ENCODE peak calls at places on chromosomes 6 and 20, in six cellular contexts. G is hepatocyte; S is AG04450; V is CD8-positive, alpha-beta memory T cell; L is lower lobe of right lung; W is spleen. O is an unnamed sample.

GRCh38 chr6:40963019-40963418 is 76.0 kb downstream of the UNC5CL start:
- DNase-seq in G (no peak), S (no peak), V (no peak), L (no peak), W (no peak), O (no peak)

GRCh38 chr6:147226877-147227276 is 22.7 kb downstream of the STXBP5 start:
- DNase-seq in G (no peak), S (no peak), V (no peak), L (no peak), W (no peak), O (no peak)

GRCh38 chr20:37669062-37669772 is 24.6 kb upstream of the CTNNBL1 start:
- DNase-seq in G (no peak), S (no peak), V (no peak), L (no peak), W (no peak), O (no peak)

GRCh38 chr6:141484726-141485125 is 648.0 kb upstream of the GJE1 start:
- DNase-seq in G (no peak), S (no peak), V (peak; percentile 48), L (no peak), W (no peak), O (no peak)

GRCh38 chr6:132937466-132937906 is 123.1 kb downstream of the RPS12 start:
- DNase-seq in G (peak; percentile 77), S (no peak), V (no peak), L (no peak), W (no peak), O (no peak)

GRCh38 chr6:162055365-162055764 is 672.2 kb downstream of the PRKN start:
- DNase-seq in G (no peak), S (no peak), V (no peak), L (no peak), W (no peak), O (no peak)

GRCh38 chr6:147700436-147701209 is 192.1 kb downstream of the SAMD5 start:
- DNase-seq in G (no peak), S (no peak), V (no peak), L (no peak), W (no peak), O (no peak)

GRCh38 chr6:105452924-105453756 is 50.3 kb upstream of the PREP start:
- DNase-seq in G (no peak), S (no peak), V (peak; percentile 81), L (peak; percentile 51), W (peak; percentile 83), O (no peak)

GRCh38 chr6:158160932-158161539 is 7.0 kb downstream of the SERAC1 start:
- DNase-seq in G (no peak), S (peak; percentile 16), V (no peak), L (no peak), W (no peak), O (no peak)

GRCh38 chr6:41466437-41466990 is 79.7 kb upstream of the FOXP4 start:
- DNase-seq in G (no peak), S (no peak), V (no peak), L (no peak), W (no peak), O (no peak)

GRCh38 chr6:10465633-10466499 is 51.0 kb upstream of the TFAP2A start:
- DNase-seq in G (peak; percentile 76), S (no peak), V (no peak), L (no peak), W (no peak), O (no peak)

GRCh38 chr20:8254911-8255582 is 123.0 kb downstream of the PLCB1 start:
- DNase-seq in G (no peak), S (peak; percentile 42), V (no peak), L (no peak), W (no peak), O (no peak)

GRCh38 chr6:72418495-72418894 is 203.4 kb upstream of the KCNQ5 start:
- DNase-seq in G (peak; percentile 42), S (peak; percentile 62), V (no peak), L (no peak), W (no peak), O (no peak)

GRCh38 chr6:1255646-1256365 is 56.1 kb upstream of the FOXQ1 start:
- DNase-seq in G (no peak), S (peak; percentile 13), V (no peak), L (no peak), W (no peak), O (no peak)

GRCh38 chr6:148524976-148525375 is 182.3 kb downstream of the SASH1 start:
- DNase-seq in G (no peak), S (no peak), V (no peak), L (no peak), W (no peak), O (no peak)

GRCh38 chr6:29834564-29835436 is 7.2 kb downstream of the HLA-G start:
- DNase-seq in G (no peak), S (no peak), V (peak; percentile 73), L (no peak), W (no peak), O (no peak)

GRCh38 chr20:56363491-56363890 is 4.7 kb downstream of the FAM210B start:
- DNase-seq in G (no peak), S (no peak), V (no peak), L (no peak), W (no peak), O (no peak)

GRCh38 chr20:56371977-56372376 is 13.2 kb downstream of the FAM210B start:
- DNase-seq in G (no peak), S (no peak), V (no peak), L (no peak), W (no peak), O (no peak)

GRCh38 chr20:56373942-56374341 is 15.2 kb downstream of the FAM210B start:
- DNase-seq in G (peak; percentile 62), S (peak; percentile 90), V (no peak), L (no peak), W (no peak), O (no peak)

GRCh38 chr20:56372850-56373249 is 14.1 kb downstream of the FAM210B start:
- DNase-seq in G (no peak), S (no peak), V (no peak), L (no peak), W (no peak), O (no peak)

DNA sequence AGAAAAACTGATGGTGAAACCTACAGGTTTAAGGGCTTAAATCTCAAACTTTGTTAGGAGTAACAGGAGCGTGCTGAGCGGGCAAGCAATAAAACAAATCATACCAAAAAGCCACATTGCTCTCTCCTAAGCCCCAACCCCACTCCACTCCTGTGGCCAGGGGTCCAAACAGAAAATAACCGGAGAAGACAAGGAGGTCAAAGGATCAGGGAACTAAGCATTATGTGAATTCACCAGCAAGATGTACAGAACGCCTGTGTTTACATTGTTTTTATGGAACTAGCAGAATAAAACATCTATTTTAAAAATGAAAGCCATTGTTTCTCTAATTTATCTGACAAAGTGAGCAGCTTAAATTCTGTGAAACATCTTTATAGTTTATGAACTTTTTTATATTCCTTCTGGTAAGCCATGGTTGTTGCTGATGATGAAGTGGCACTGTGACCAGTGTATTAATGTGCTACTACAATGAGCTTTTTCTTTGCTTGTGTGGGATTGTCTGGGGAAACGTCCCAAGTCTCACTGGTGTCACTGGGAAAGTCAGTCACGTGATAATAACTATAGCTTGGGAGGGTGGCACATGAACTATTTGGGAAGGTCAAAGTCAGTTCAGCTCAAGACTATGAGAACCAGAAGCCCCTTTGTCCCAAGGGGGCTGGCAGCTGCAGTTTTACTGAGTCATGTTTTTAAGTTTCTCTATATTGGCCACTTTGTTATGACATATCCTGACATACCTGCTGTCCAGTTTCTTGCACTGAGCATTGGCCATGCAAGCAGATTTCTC is 9.8 kb downstream of the FAM210B start:
- DNase-seq in G (no peak), S (no peak), V (no peak), L (no peak), W (no peak), O (no peak)
- H3K27ac ChIP-seq in G (no peak overlapping the region), S (no peak overlapping the region), V (no peak overlapping the region), L (no peak overlapping the region), W (no peak overlapping the region), O (no peak overlapping the region)

DNA sequence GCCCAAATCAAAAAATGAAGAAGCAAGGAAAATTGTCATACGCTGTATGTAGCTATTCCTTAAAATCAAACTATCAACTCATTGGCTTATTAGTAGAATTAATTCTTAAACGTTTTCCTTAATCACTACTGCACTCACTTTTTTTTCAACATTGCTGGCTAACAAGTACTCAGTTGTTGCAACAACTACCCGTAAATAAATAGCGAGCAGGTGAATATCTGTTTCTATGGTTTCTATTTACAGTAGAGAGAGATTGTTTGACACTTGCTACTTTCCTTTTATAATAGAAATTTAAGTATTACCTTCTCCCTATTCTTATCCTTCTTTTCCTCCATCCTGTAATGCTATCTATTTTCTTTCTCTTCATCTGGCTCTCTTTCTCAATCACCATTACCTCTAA is 25.1 kb downstream of the FRK start:
- DNase-seq in G (no peak), S (no peak), V (no peak), L (no peak), W (no peak), O (no peak)
- H3K4me3 ChIP-seq in G (no peak overlapping the region), S (no peak overlapping the region), V (no peak overlapping the region), L (no peak overlapping the region), W (no peak overlapping the region), O (no peak overlapping the region)

DNA sequence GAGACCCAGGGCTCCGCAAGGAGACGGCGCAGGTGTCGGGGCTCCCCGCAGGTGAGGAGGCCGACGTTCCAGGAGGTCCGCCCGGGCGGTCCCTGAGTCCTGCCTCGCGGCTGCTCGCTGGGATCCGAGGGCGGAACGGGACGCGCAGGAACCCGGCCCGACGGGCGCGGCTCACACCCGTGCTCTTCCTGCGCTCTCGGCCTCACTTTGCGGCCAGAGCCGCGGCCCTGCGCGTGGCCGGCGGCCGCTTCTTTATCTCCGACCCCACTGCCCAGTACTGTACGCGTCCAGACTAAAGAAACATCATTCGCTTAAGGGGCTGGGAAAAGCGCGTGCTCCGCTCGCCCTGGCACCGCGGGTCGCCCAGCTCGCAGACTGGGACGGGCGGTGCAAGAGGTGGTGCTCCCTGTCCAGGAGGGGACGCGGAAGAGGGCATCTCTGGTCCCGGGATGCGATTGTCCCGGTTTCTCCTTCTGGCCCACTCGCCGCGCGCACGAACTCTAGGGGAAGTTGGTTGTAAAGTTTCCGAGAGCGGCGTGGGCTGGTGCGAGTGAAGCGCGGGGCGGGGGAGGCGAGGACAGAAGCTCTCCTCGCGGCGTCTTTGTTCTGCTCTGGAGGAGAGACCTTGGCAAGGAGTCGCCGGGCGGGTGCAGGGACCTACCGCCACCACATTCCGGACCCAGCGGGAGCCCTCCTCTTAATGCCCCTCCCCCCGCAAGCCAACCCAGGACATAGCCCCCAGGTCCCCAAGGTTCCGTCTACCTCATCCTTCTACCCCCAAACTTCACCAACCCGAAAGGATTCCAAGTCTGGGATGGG is 70.9 kb downstream of the SOX4 start:
- DNase-seq in G (peak; percentile 58), S (no peak), V (no peak), L (peak; percentile 53), W (peak; percentile 73), O (peak; percentile 84)
- H3K27ac ChIP-seq in G (peak overlapping the region; percentile 19), S (peak overlapping the region; percentile 31), V (no peak overlapping the region), L (no peak overlapping the region), W (no peak overlapping the region), O (no peak overlapping the region)

DNA sequence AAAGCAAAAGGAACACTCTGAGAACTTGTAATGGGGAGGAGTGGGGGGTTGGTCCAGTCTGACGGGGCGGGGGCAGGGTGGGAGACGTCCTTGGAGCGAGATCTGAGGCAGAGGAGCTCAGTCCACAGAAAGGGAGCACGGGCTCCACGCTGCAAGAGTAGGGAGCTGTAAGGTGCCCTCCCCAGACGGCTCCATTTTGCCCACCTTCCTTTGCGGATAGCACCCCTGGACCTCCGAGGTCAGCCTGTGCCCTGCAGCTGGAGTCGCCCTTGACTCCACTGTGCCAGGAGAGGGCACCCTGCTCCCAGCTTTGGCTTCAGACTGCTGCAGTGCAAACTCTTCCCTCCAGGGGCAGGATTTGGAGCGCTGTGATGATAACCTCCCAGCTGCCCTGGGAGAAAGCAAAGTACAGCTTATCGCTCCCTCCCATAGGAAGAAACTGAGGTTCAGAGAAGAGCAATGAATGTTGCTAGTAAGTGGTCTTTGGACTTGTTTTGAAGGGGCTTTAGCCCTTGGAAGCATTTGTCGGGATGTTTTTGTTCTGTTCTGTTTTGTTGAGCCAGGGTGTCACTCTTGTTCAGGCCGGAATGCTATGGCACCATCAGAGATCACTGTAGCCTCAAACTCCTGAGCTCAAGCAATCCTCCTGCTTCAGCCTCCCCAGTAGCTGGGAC is 9.5 kb upstream of the AHCY start:
- DNase-seq in G (peak; percentile 94), S (peak; percentile 69), V (peak; percentile 89), L (peak; percentile 86), W (peak; percentile 95), O (peak; percentile 91)
- H3K4me3 ChIP-seq in G (no peak overlapping the region), S (peak overlapping the region; percentile 51), V (no peak overlapping the region), L (peak overlapping the region; percentile 27), W (no peak overlapping the region), O (peak overlapping the region; percentile 4)

O was measured in kidney.